ENCODE peak calls at places on chromosome 22, in seven cellular contexts. One of them, this sample, is unnamed.

GRCh38 chr22:29344137-29344536 is 28.6 kb upstream of the RASL10A start:
- DNase-seq in HT-29: peak
- DNase-seq in prostate gland: peak
- DNase-seq in EL: peak
- DNase-seq in GM20000: no peak
- DNase-seq in activated effector memory CD4-positive, alpha-beta T cell treated with anti-CD3 and anti-CD28 coated beads, Interleukin-2, amount 50 U/mL, for 16 hours: no peak
- DNase-seq in GM23248: peak
- DNase-seq in this sample: no peak

GRCh38 chr22:20863356-20863755 is 4.5 kb downstream of the SNAP29 start:
- DNase-seq in GM20000: no peak
- DNase-seq in HT-29: no peak
- DNase-seq in EL: no peak
- DNase-seq in GM23248: no peak
- DNase-seq in prostate gland: no peak
- DNase-seq in activated effector memory CD4-positive, alpha-beta T cell treated with anti-CD3 and anti-CD28 coated beads, Interleukin-2, amount 50 U/mL, for 16 hours: no peak
- DNase-seq in this sample: no peak

GRCh38 chr22:25554321-25555088 is 10.0 kb upstream of the GRK3 start:
- DNase-seq in EL: no peak
- DNase-seq in prostate gland: no peak
- DNase-seq in GM23248: no peak
- DNase-seq in GM20000: no peak
- DNase-seq in HT-29: no peak
- DNase-seq in activated effector memory CD4-positive, alpha-beta T cell treated with anti-CD3 and anti-CD28 coated beads, Interleukin-2, amount 50 U/mL, for 16 hours: no peak
- DNase-seq in this sample: no peak

GRCh38 chr22:38205261-38206128 is 3.7 kb downstream of the MAFF start:
- DNase-seq in EL: peak
- DNase-seq in GM20000: peak
- DNase-seq in HT-29: no peak
- DNase-seq in GM23248: peak
- DNase-seq in activated effector memory CD4-positive, alpha-beta T cell treated with anti-CD3 and anti-CD28 coated beads, Interleukin-2, amount 50 U/mL, for 16 hours: no peak
- DNase-seq in prostate gland: no peak
- DNase-seq in this sample: no peak

GRCh38 chr22:17964153-17964552 is 60.2 kb downstream of the MICAL3 start:
- DNase-seq in activated effector memory CD4-positive, alpha-beta T cell treated with anti-CD3 and anti-CD28 coated beads, Interleukin-2, amount 50 U/mL, for 16 hours: no peak
- DNase-seq in HT-29: no peak
- DNase-seq in EL: peak
- DNase-seq in prostate gland: no peak
- DNase-seq in GM20000: no peak
- DNase-seq in GM23248: no peak
- DNase-seq in this sample: no peak

GRCh38 chr22:26590525-26590858 is 560 bp upstream of the TPST2 start:
- DNase-seq in activated effector memory CD4-positive, alpha-beta T cell treated with anti-CD3 and anti-CD28 coated beads, Interleukin-2, amount 50 U/mL, for 16 hours: no peak
- DNase-seq in prostate gland: no peak
- DNase-seq in EL: peak
- DNase-seq in GM23248: peak
- DNase-seq in GM20000: no peak
- DNase-seq in HT-29: no peak
- DNase-seq in this sample: no peak

GRCh38 chr22:26045051-26045450 is 124.2 kb upstream of the SEZ6L start:
- DNase-seq in HT-29: no peak
- DNase-seq in activated effector memory CD4-positive, alpha-beta T cell treated with anti-CD3 and anti-CD28 coated beads, Interleukin-2, amount 50 U/mL, for 16 hours: no peak
- DNase-seq in EL: no peak
- DNase-seq in prostate gland: no peak
- DNase-seq in GM23248: no peak
- DNase-seq in GM20000: no peak
- DNase-seq in this sample: no peak

GRCh38 chr22:29145321-29146072 is 60.2 kb upstream of the EMID1 start:
- DNase-seq in GM20000: no peak
- DNase-seq in prostate gland: peak
- DNase-seq in HT-29: no peak
- DNase-seq in activated effector memory CD4-positive, alpha-beta T cell treated with anti-CD3 and anti-CD28 coated beads, Interleukin-2, amount 50 U/mL, for 16 hours: no peak
- DNase-seq in EL: no peak
- DNase-seq in GM23248: no peak
- DNase-seq in this sample: no peak

GRCh38 chr22:39545310-39546063 is 12.9 kb upstream of the RPS19BP1 start:
- DNase-seq in GM20000: no peak
- DNase-seq in prostate gland: no peak
- DNase-seq in EL: no peak
- DNase-seq in GM23248: peak
- DNase-seq in activated effector memory CD4-positive, alpha-beta T cell treated with anti-CD3 and anti-CD28 coated beads, Interleukin-2, amount 50 U/mL, for 16 hours: peak
- DNase-seq in HT-29: peak
- DNase-seq in this sample: no peak

GRCh38 chr22:18021431-18021830 is 2.9 kb downstream of the MICAL3 start:
- DNase-seq in GM20000: no peak
- DNase-seq in HT-29: no peak
- DNase-seq in GM23248: no peak
- DNase-seq in EL: no peak
- DNase-seq in activated effector memory CD4-positive, alpha-beta T cell treated with anti-CD3 and anti-CD28 coated beads, Interleukin-2, amount 50 U/mL, for 16 hours: no peak
- DNase-seq in prostate gland: no peak
- DNase-seq in this sample: no peak

GRCh38 chr22:27895600-27895999 is 23.5 kb downstream of the PITPNB start:
- DNase-seq in activated effector memory CD4-positive, alpha-beta T cell treated with anti-CD3 and anti-CD28 coated beads, Interleukin-2, amount 50 U/mL, for 16 hours: no peak
- DNase-seq in prostate gland: no peak
- DNase-seq in EL: no peak
- DNase-seq in GM23248: no peak
- DNase-seq in GM20000: peak
- DNase-seq in HT-29: no peak
- DNase-seq in this sample: no peak

GRCh38 chr22:36160499-36160942 is at the start of gene APOL3:
- DNase-seq in GM20000: peak
- DNase-seq in EL: peak
- DNase-seq in prostate gland: peak
- DNase-seq in activated effector memory CD4-positive, alpha-beta T cell treated with anti-CD3 and anti-CD28 coated beads, Interleukin-2, amount 50 U/mL, for 16 hours: peak
- DNase-seq in HT-29: peak
- DNase-seq in GM23248: peak
- DNase-seq in this sample: peak

GRCh38 chr22:46801331-46801811 is 38.9 kb downstream of the TBC1D22A start:
- DNase-seq in GM23248: no peak
- DNase-seq in activated effector memory CD4-positive, alpha-beta T cell treated with anti-CD3 and anti-CD28 coated beads, Interleukin-2, amount 50 U/mL, for 16 hours: no peak
- DNase-seq in EL: no peak
- DNase-seq in prostate gland: no peak
- DNase-seq in GM20000: no peak
- DNase-seq in HT-29: no peak
- DNase-seq in this sample: no peak

GRCh38 chr22:25419247-25420113 is 145.0 kb upstream of the GRK3 start:
- DNase-seq in EL: no peak
- DNase-seq in prostate gland: no peak
- DNase-seq in activated effector memory CD4-positive, alpha-beta T cell treated with anti-CD3 and anti-CD28 coated beads, Interleukin-2, amount 50 U/mL, for 16 hours: no peak
- DNase-seq in HT-29: no peak
- DNase-seq in GM23248: peak
- DNase-seq in GM20000: no peak
- DNase-seq in this sample: no peak

GRCh38 chr22:35519306-35520000 is 21.2 kb upstream of the RASD2 start:
- DNase-seq in prostate gland: no peak
- DNase-seq in HT-29: no peak
- DNase-seq in activated effector memory CD4-positive, alpha-beta T cell treated with anti-CD3 and anti-CD28 coated beads, Interleukin-2, amount 50 U/mL, for 16 hours: no peak
- DNase-seq in GM20000: no peak
- DNase-seq in EL: no peak
- DNase-seq in GM23248: no peak
- DNase-seq in this sample: no peak

GRCh38 chr22:21972806-21973205 is 9.8 kb downstream of the TOP3B start:
- DNase-seq in GM20000: no peak
- DNase-seq in HT-29: no peak
- DNase-seq in GM23248: no peak
- DNase-seq in EL: no peak
- DNase-seq in prostate gland: no peak
- DNase-seq in activated effector memory CD4-positive, alpha-beta T cell treated with anti-CD3 and anti-CD28 coated beads, Interleukin-2, amount 50 U/mL, for 16 hours: no peak
- DNase-seq in this sample: no peak

GRCh38 chr22:38440747-38441350 is 14.2 kb downstream of the KCNJ4 start:
- DNase-seq in prostate gland: no peak
- DNase-seq in GM20000: no peak
- DNase-seq in activated effector memory CD4-positive, alpha-beta T cell treated with anti-CD3 and anti-CD28 coated beads, Interleukin-2, amount 50 U/mL, for 16 hours: no peak
- DNase-seq in EL: no peak
- DNase-seq in HT-29: no peak
- DNase-seq in GM23248: no peak
- DNase-seq in this sample: no peak

GRCh38 chr22:50215297-50216049 is 14.7 kb downstream of the SELENOO start:
- DNase-seq in GM20000: no peak
- DNase-seq in GM23248: no peak
- DNase-seq in EL: no peak
- DNase-seq in activated effector memory CD4-positive, alpha-beta T cell treated with anti-CD3 and anti-CD28 coated beads, Interleukin-2, amount 50 U/mL, for 16 hours: no peak
- DNase-seq in prostate gland: no peak
- DNase-seq in HT-29: no peak
- DNase-seq in this sample: no peak

GRCh38 chr22:30252411-30253204 is 6.0 kb upstream of the LIF start:
- DNase-seq in GM23248: no peak
- DNase-seq in activated effector memory CD4-positive, alpha-beta T cell treated with anti-CD3 and anti-CD28 coated beads, Interleukin-2, amount 50 U/mL, for 16 hours: no peak
- DNase-seq in prostate gland: no peak
- DNase-seq in EL: no peak
- DNase-seq in HT-29: peak
- DNase-seq in GM20000: no peak
- DNase-seq in this sample: no peak

GRCh38 chr22:40033586-40034380 is 39.0 kb downstream of the FAM83F start:
- DNase-seq in EL: no peak
- DNase-seq in HT-29: no peak
- DNase-seq in GM23248: no peak
- DNase-seq in prostate gland: no peak
- DNase-seq in activated effector memory CD4-positive, alpha-beta T cell treated with anti-CD3 and anti-CD28 coated beads, Interleukin-2, amount 50 U/mL, for 16 hours: no peak
- DNase-seq in GM20000: no peak
- DNase-seq in this sample: no peak

GRCh38 chr22:49624421-49625177 is 203.1 kb downstream of the BRD1 start:
- DNase-seq in activated effector memory CD4-positive, alpha-beta T cell treated with anti-CD3 and anti-CD28 coated beads, Interleukin-2, amount 50 U/mL, for 16 hours: no peak
- DNase-seq in EL: no peak
- DNase-seq in HT-29: no peak
- DNase-seq in GM23248: no peak
- DNase-seq in prostate gland: no peak
- DNase-seq in GM20000: no peak
- DNase-seq in this sample: no peak